ENCODE peak calls at places on chromosome 5, in six cellular contexts. U is EL, E is SIG-M5, V is anterior cingulate cortex, X is COLO829, Q is HT1080. M is an unnamed sample.
A peak's percentile ranks its signal among the peaks of the same experiment; 100 is the strongest.

GRCh38 chr5:91132552-91132951 is 250.6 kb downstream of the ARRDC3 start:
- DNase-seq in U (no peak), E (no peak), V (no peak), X (no peak), Q (no peak), M (no peak)

GRCh38 chr5:65776707-65777141 is 54.7 kb downstream of the NLN start:
- DNase-seq in U (peak; percentile 75), E (no peak), V (no peak), X (no peak), Q (no peak), M (no peak)

GRCh38 chr5:54701179-54701578 is 183.6 kb downstream of the SNX18 start:
- DNase-seq in U (peak; percentile 99), E (no peak), V (no peak), X (peak; percentile 45), Q (peak; percentile 97), M (peak; percentile 99)

GRCh38 chr5:23506329-23507236 is 826 bp upstream of the PRDM9 start:
- DNase-seq in U (no peak), E (no peak), V (no peak), X (peak; percentile 4), Q (no peak), M (peak; percentile 48)

GRCh38 chr5:125499969-125500368 is 753.5 kb upstream of the ZNF608 start:
- DNase-seq in U (no peak), E (no peak), V (no peak), X (peak; percentile 4), Q (no peak), M (no peak)

GRCh38 chr5:92372766-92373165 is 989.6 kb upstream of the ARRDC3 start:
- DNase-seq in U (no peak), E (no peak), V (no peak), X (no peak), Q (peak; percentile 73), M (no peak)

GRCh38 chr5:157471709-157472108 is 11.7 kb downstream of the NIPAL4 start:
- DNase-seq in U (peak; percentile 46), E (no peak), V (no peak), X (peak; percentile 33), Q (peak; percentile 14), M (peak; percentile 35)

GRCh38 chr5:43592363-43592762 is 10.6 kb upstream of the NNT start:
- DNase-seq in U (no peak), E (no peak), V (no peak), X (no peak), Q (no peak), M (no peak)

GRCh38 chr5:159010611-159011497 is 88.9 kb downstream of the EBF1 start:
- DNase-seq in U (no peak), E (no peak), V (no peak), X (no peak), Q (no peak), M (no peak)

GRCh38 chr5:59039296-59040006 is 456.6 kb downstream of the RAB3C start:
- DNase-seq in U (peak; percentile 87), E (peak; percentile 88), V (no peak), X (no peak), Q (no peak), M (peak; percentile 57)

GRCh38 chr5:172052454-172053236 is 46.2 kb upstream of the FBXW11 start:
- DNase-seq in U (peak; percentile 54), E (no peak), V (no peak), X (no peak), Q (no peak), M (peak; percentile 61)

GRCh38 chr5:125835293-125836172 is 587.7 kb upstream of the GRAMD2B start:
- DNase-seq in U (peak; percentile 31), E (no peak), V (no peak), X (peak; percentile 3), Q (peak; percentile 21), M (no peak)

GRCh38 chr5:167861134-167861930 is 430.1 kb upstream of the WWC1 start:
- DNase-seq in U (peak; percentile 7), E (no peak), V (no peak), X (no peak), Q (no peak), M (peak; percentile 10)

GRCh38 chr5:32543291-32543690 is 42.1 kb upstream of the SUB1 start:
- DNase-seq in U (peak; percentile 59), E (no peak), V (no peak), X (no peak), Q (peak; percentile 40), M (peak; percentile 71)

GRCh38 chr5:40497573-40497972 is 182.1 kb upstream of the PTGER4 start:
- DNase-seq in U (peak; percentile 68), E (no peak), V (no peak), X (peak; percentile 29), Q (peak; percentile 87), M (peak; percentile 90)

GRCh38 chr5:139426222-139426885 is 13.0 kb downstream of the DNAJC18 start:
- DNase-seq in U (peak; percentile 83), E (no peak), V (no peak), X (no peak), Q (peak; percentile 33), M (no peak)

GRCh38 chr5:150648294-150649107 is 8.0 kb downstream of the SYNPO start:
- DNase-seq in U (no peak), E (no peak), V (no peak), X (no peak), Q (no peak), M (no peak)